ENCODE peak calls at places on chromosomes 6 and 20, in eight cellular contexts. R is ovary, J is A549, B is stomach, D is tibial artery, T is AG04450, N is uterus, E is A673. L is an unnamed sample.

GRCh38 chr20:64150756-64151633 is 13.3 kb upstream of the MYT1 start:
- DNase-seq in R (peak; percentile 4), J (no peak), B (no peak), D (no peak), T (no peak), N (no peak), E (no peak), L (no peak)

GRCh38 chr6:235763-236360 is 56.4 kb upstream of the DUSP22 start:
- DNase-seq in R (no peak), J (no peak), B (no peak), D (no peak), T (no peak), N (peak; percentile 37), E (peak; percentile 29), L (no peak)

GRCh38 chr6:25769983-25770382 is 15.4 kb downstream of the SLC17A4 start:
- DNase-seq in R (no peak), J (no peak), B (no peak), D (no peak), T (no peak), N (no peak), E (no peak), L (no peak)

GRCh38 chr20:38840053-38840893 is 34.8 kb downstream of the PPP1R16B start:
- DNase-seq in R (no peak), J (no peak), B (no peak), D (no peak), T (no peak), N (peak; percentile 63), E (no peak), L (no peak)

GRCh38 chr6:13431861-13432465 is 55.4 kb downstream of the GFOD1 start:
- DNase-seq in R (no peak), J (no peak), B (no peak), D (no peak), T (no peak), N (no peak), E (no peak), L (no peak)

GRCh38 chr6:45163952-45164766 is 164.0 kb upstream of the RUNX2 start:
- DNase-seq in R (no peak), J (no peak), B (no peak), D (no peak), T (no peak), N (no peak), E (no peak), L (no peak)

GRCh38 chr20:21437816-21438215 is 40.5 kb upstream of the NKX2-4 start:
- DNase-seq in R (no peak), J (no peak), B (no peak), D (no peak), T (no peak), N (no peak), E (no peak), L (no peak)

GRCh38 chr20:19252670-19253120 is 40.3 kb downstream of the SLC24A3 start:
- DNase-seq in R (no peak), J (no peak), B (no peak), D (peak; percentile 41), T (no peak), N (peak; percentile 75), E (peak; percentile 43), L (no peak)

GRCh38 chr6:25652007-25652515 is at the start of gene SCGN:
- DNase-seq in R (peak; percentile 60), J (peak; percentile 5), B (peak; percentile 57), D (peak; percentile 49), T (no peak), N (no peak), E (peak; percentile 78), L (peak; percentile 8)

GRCh38 chr6:16227605-16228004 is 10.8 kb upstream of the GMPR start:
- DNase-seq in R (no peak), J (no peak), B (no peak), D (no peak), T (no peak), N (no peak), E (no peak), L (no peak)

GRCh38 chr6:102520981-102521380 is 1127.5 kb downstream of the GRIK2 start:
- DNase-seq in R (no peak), J (no peak), B (no peak), D (no peak), T (no peak), N (no peak), E (no peak), L (no peak)

GRCh38 chr6:3752538-3753227 is 1.2 kb upstream of the PXDC1 start:
- DNase-seq in R (no peak), J (no peak), B (no peak), D (no peak), T (no peak), N (peak; percentile 68), E (no peak), L (no peak)

GRCh38 chr6:150753404-150754184 is 111.9 kb upstream of the MTHFD1L start:
- DNase-seq in R (no peak), J (no peak), B (no peak), D (no peak), T (no peak), N (no peak), E (peak; percentile 82), L (no peak)

GRCh38 chr20:38369387-38369786 is 23.1 kb downstream of the LBP start:
- DNase-seq in R (no peak), J (no peak), B (no peak), D (no peak), T (no peak), N (no peak), E (peak; percentile 18), L (no peak)

DNA sequence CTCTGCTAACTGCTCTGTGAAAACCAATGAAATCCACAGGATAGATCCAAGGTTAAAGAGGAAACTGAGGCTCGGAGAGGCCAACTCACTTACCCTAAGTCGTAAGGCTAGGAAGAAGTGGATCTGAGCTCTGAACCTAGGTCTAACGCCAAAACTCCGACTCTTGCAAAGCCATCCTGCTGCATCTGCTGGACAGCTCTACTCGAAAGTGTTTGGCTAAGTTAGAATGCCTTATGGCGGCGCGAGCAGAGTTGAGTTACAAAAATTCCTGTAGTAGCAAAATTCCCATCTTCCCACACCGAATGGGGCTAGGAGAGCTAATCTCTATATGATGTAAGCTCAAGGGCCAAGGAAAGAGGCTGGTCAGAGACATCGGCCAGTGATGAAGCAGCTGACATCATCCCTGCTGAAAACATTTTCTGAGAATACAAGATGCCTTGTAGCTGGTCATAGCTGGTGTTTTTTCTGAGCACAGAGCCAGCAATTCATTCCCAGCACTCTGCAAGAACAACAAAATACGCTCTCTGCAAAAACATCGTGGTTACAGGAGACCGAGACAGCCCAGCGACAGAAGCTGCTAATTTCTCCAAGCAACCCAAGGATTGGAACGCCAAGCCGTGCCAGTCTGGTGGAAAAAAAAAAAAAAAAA is 1.8 kb downstream of the SPATA2 start:
- DNase-seq in R (no peak), J (no peak), B (no peak), D (no peak), T (no peak), N (no peak), E (no peak), L (no peak)
- H3K27ac ChIP-seq in R (no peak overlapping the region), J (no peak overlapping the region), B (no peak overlapping the region), D (no peak overlapping the region), T (no peak overlapping the region), N (no peak overlapping the region), E (no peak overlapping the region), L (no peak overlapping the region)

GRCh38 chr6:30611150-30611855 is 5.7 kb downstream of the PPP1R10 start:
- DNase-seq in R (no peak), J (no peak), B (no peak), D (no peak), T (no peak), N (no peak), E (no peak), L (no peak)

GRCh38 chr6:30612687-30613248 is 4.3 kb downstream of the PPP1R10 start:
- DNase-seq in R (no peak), J (no peak), B (no peak), D (no peak), T (no peak), N (no peak), E (peak; percentile 55), L (no peak)

GRCh38 chr6:30613251-30614043 is 3.6 kb downstream of the PPP1R10 start:
- DNase-seq in R (no peak), J (no peak), B (no peak), D (no peak), T (no peak), N (no peak), E (no peak), L (no peak)

GRCh38 chr6:30611856-30612194 is 5.2 kb downstream of the PPP1R10 start:
- DNase-seq in R (no peak), J (no peak), B (no peak), D (no peak), T (no peak), N (no peak), E (no peak), L (no peak)

DNA sequence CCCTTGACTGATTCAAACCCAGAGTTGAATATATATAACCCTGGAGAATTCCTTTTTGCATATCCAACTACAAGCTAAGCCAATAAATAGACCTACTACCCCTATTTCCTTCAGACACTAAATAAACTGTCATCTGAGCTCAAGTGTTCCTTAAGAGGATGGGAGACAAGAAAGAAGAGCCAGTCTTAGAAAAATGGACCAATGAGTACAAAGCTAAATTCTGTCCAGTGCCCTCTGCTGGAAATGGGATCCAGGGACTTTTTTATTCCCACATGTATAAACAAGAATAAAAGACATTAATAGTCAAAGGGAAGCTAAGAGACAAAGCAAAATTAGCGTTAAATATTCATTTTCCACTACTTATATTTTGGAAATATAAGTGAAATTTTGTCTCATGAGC is 4.8 kb downstream of the PPP1R10 start:
- DNase-seq in R (no peak), J (no peak), B (no peak), D (no peak), T (no peak), N (no peak), E (peak; percentile 66), L (no peak)
- H3K27ac ChIP-seq in R (no peak overlapping the region), J (no peak overlapping the region), B (peak overlapping the region; percentile 95), D (peak overlapping the region; percentile 98), T (no peak overlapping the region), N (peak overlapping the region; percentile 36), E (peak overlapping the region; percentile 99), L (no peak overlapping the region)

GRCh38 chr6:85126448-85127178 is 323.3 kb upstream of the NT5E start:
- DNase-seq in R (no peak), J (peak; percentile 35), B (no peak), D (peak; percentile 57), T (no peak), N (no peak), E (peak; percentile 81), L (no peak)
- H3K27ac ChIP-seq in R (no peak overlapping the region), J (peak overlapping the region; percentile 76), B (no peak overlapping the region), D (peak overlapping the region; percentile 19), T (no peak overlapping the region), N (no peak overlapping the region), E (peak overlapping the region; percentile 2), L (no peak overlapping the region)

DNA sequence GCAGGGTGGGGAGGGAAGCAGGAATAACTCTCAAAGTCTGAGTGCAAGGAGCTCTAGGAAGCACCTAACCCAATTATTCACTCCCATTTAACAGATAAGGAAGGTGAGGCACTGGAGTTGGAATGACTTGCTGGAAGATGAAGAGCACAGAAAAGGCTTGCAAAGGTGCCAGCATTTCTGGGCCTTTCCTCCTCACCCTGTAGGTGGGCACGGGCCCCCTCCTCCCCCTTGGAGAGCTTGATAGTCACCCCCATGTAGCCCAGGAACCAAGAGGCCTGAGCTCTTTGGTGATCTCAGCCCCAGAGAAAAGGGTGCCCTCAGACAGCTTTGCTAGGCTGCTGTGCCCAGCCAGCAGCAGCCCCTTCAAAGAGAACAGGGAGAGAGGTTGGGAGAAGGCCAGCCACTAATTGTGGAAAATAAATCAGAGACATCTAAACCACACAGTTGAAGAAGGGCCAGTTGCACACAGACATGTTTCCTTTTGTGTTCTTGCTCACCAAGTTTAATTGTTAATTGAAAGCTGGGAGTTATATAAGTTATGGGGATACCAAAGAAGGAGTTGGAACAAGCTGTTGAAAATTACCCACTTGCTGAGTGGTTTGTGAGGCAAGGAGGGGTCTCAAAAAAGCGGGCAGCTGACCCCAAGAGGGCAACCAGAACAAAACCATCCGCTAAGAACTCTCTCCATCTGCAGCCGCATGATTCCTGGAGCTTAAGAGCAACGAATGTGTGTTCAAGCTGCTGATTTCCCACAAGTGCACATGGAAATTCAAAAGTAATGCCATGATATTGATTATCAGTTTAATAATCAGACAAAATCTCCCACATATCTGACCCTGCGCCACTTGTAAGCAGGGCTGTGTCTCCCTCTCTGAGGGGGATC is 77.0 kb downstream of the MRPL14 start:
- DNase-seq in R (no peak), J (no peak), B (no peak), D (no peak), T (no peak), N (peak; percentile 73), E (no peak), L (no peak)
- H3K27ac ChIP-seq in R (no peak overlapping the region), J (peak overlapping the region; percentile 97), B (peak overlapping the region; percentile 54), D (no peak overlapping the region), T (no peak overlapping the region), N (peak overlapping the region; percentile 91), E (no peak overlapping the region), L (no peak overlapping the region)